ENCODE peak calls at places on chromosomes 5 and 9, in ten cellular contexts. W, E, N, P, T, R, X, V, Q and S are unnamed samples.

GRCh38 chr9:71004196-71004595 is 117.2 kb downstream of the TRPM3 start:
- DNase-seq in W (no peak), E (no peak), N (no peak), P (peak), T (no peak), R (no peak), X (peak), V (no peak), Q (no peak), S (no peak)

GRCh38 chr5:83721878-83722779 is 1.5 kb upstream of the HAPLN1 start:
- DNase-seq in W (peak), E (peak), N (peak), P (peak), T (no peak), R (peak), X (no peak), V (peak), Q (peak), S (peak)

GRCh38 chr9:129140397-129141065 is 29.3 kb downstream of the PTPA start:
- DNase-seq in W (peak), E (peak), N (peak), P (peak), T (no peak), R (peak), X (peak), V (peak), Q (peak), S (peak)

GRCh38 chr5:71830626-71831539 is 111.8 kb downstream of the CARTPT start:
- DNase-seq in W (peak), E (no peak), N (no peak), P (no peak), T (no peak), R (peak), X (peak), V (peak), Q (no peak), S (no peak)

GRCh38 chr9:137913132-137913531 is 35.5 kb downstream of the CACNA1B start:
- DNase-seq in W (no peak), E (no peak), N (no peak), P (no peak), T (no peak), R (no peak), X (no peak), V (no peak), Q (no peak), S (no peak)

GRCh38 chr9:77764894-77765780 is 117.0 kb upstream of the GNA14 start:
- DNase-seq in W (peak), E (no peak), N (no peak), P (peak), T (no peak), R (peak), X (peak), V (peak), Q (no peak), S (no peak)

GRCh38 chr5:16456103-16456832 is 9.3 kb downstream of the ZNF622 start:
- DNase-seq in W (peak), E (no peak), N (peak), P (peak), T (peak), R (peak), X (peak), V (no peak), Q (peak), S (peak)

GRCh38 chr9:6538666-6539071 is 106.9 kb downstream of the GLDC start:
- DNase-seq in W (no peak), E (no peak), N (no peak), P (no peak), T (no peak), R (peak), X (peak), V (peak), Q (no peak), S (no peak)

GRCh38 chr9:38079410-38080105 is 10.5 kb upstream of the SHB start:
- DNase-seq in W (no peak), E (no peak), N (no peak), P (no peak), T (no peak), R (no peak), X (peak), V (no peak), Q (no peak), S (no peak)

GRCh38 chr9:19146441-19146840 is 19.1 kb upstream of the PLIN2 start:
- DNase-seq in W (no peak), E (no peak), N (no peak), P (no peak), T (no peak), R (peak), X (no peak), V (no peak), Q (no peak), S (no peak)

GRCh38 chr5:867300-867699 is 16.5 kb upstream of the ZDHHC11 start:
- DNase-seq in W (peak), E (peak), N (no peak), P (no peak), T (no peak), R (no peak), X (no peak), V (no peak), Q (no peak), S (no peak)

GRCh38 chr5:141369994-141370848 is at the start of gene PCDHGB3:
- DNase-seq in W (peak), E (peak), N (peak), P (no peak), T (no peak), R (peak), X (peak), V (peak), Q (no peak), S (peak)

GRCh38 chr9:118444403-118444802 is 740.2 kb downstream of the TLR4 start:
- DNase-seq in W (no peak), E (no peak), N (no peak), P (no peak), T (no peak), R (no peak), X (no peak), V (no peak), Q (no peak), S (no peak)

GRCh38 chr5:14513266-14513665 is 68.3 kb upstream of the OTULINL start:
- DNase-seq in W (peak), E (peak), N (no peak), P (peak), T (no peak), R (no peak), X (no peak), V (no peak), Q (no peak), S (no peak)

GRCh38 chr9:130313103-130313858 is 47.7 kb downstream of the HMCN2 start:
- DNase-seq in W (no peak), E (no peak), N (no peak), P (no peak), T (no peak), R (no peak), X (no peak), V (no peak), Q (no peak), S (no peak)

GRCh38 chr9:134909511-134910105 is 8.1 kb downstream of the FCN1 start:
- DNase-seq in W (no peak), E (no peak), N (no peak), P (no peak), T (no peak), R (no peak), X (no peak), V (peak), Q (no peak), S (no peak)

GRCh38 chr5:94746731-94747124 is 128.3 kb downstream of the SLF1 start:
- DNase-seq in W (no peak), E (no peak), N (peak), P (no peak), T (no peak), R (peak), X (peak), V (no peak), Q (no peak), S (no peak)

GRCh38 chr5:108650997-108651396 is 96.7 kb upstream of the FER start:
- DNase-seq in W (no peak), E (no peak), N (no peak), P (no peak), T (no peak), R (peak), X (peak), V (peak), Q (no peak), S (no peak)

GRCh38 chr9:14189578-14189977 is 124.4 kb downstream of the NFIB start:
- DNase-seq in W (no peak), E (no peak), N (no peak), P (no peak), T (no peak), R (no peak), X (no peak), V (no peak), Q (no peak), S (no peak)

GRCh38 chr9:89940625-89941024 is 335.8 kb downstream of the GADD45G start:
- DNase-seq in W (no peak), E (no peak), N (no peak), P (no peak), T (no peak), R (no peak), X (peak), V (no peak), Q (no peak), S (no peak)

GRCh38 chr9:134682651-134683364 is 41.2 kb downstream of the COL5A1 start:
- DNase-seq in W (no peak), E (no peak), N (no peak), P (no peak), T (no peak), R (no peak), X (no peak), V (peak), Q (no peak), S (no peak)

DNA sequence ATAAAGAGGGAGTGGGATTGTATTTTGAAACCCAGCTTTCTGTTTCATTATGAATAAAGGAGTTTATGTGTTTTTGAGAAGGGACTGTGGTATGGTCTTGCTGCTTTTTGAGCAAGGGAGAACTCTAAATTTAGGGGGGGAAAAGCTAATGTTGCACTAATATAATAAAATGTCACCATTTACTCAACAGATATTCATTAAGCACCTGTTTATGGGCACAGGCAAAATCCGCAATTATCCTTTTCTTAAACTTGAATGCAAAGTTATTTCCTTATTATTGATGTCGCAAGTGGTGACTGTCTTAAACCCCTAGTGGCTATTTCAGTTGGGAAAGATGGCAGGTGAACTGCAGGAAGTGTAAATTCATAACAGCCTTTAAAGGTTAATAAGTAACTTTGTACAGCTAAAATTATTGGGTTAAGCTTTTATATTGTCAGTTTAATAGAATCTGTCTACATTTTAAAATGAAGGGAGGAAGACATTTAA is 1.5 kb downstream of the CDC42SE2 start:
- DNase-seq in W (peak), E (no peak), N (peak), P (no peak), T (no peak), R (peak), X (peak), V (no peak), Q (no peak), S (no peak)
- TF ChIP-seq CTCF in W (peak), E (no peak), N (no peak), P (peak), T (peak), R (peak), X (peak), V (peak), Q (peak), S (peak)

GRCh38 chr5:139757727-139758509 is 37.7 kb upstream of the PSD2 start:
- DNase-seq in W (no peak), E (no peak), N (no peak), P (no peak), T (no peak), R (no peak), X (no peak), V (peak), Q (no peak), S (no peak)
- TF ChIP-seq CTCF in W (no peak), E (no peak), N (no peak), P (no peak), T (no peak), R (no peak), X (no peak), V (no peak), Q (no peak), S (no peak)

DNA sequence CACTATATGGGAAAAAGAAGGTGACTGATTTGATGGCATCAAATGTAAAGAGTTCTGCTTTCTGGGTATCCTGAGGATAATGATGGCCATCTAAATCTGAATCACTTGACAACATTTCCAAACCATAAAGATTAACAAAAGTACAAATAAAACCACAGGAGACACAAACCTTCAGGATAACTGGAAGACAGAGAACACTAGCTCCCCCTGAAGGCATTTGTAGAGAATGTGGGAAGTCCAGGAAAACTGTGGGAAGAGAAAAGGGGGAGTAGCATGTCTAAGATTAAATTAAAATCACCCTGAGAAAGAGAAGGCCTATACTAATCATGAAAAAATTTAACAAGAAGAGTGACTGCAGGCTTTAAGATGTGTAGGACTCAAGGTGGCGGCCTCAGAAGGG is 116.2 kb downstream of the PRELID2 start:
- DNase-seq in W (peak), E (no peak), N (no peak), P (peak), T (no peak), R (peak), X (peak), V (no peak), Q (no peak), S (no peak)
- TF ChIP-seq CTCF in W (peak), E (no peak), N (no peak), P (peak), T (peak), R (peak), X (peak), V (peak), Q (peak), S (no peak)

GRCh38 chr5:145811834-145812625 is 23.1 kb downstream of the PRELID2 start:
- DNase-seq in W (peak), E (no peak), N (no peak), P (peak), T (no peak), R (peak), X (peak), V (peak), Q (no peak), S (no peak)
- TF ChIP-seq CTCF in W (peak), E (no peak), N (no peak), P (peak), T (peak), R (peak), X (peak), V (peak), Q (peak), S (no peak)

GRCh38 chr9:133361507-133362092 is 5.2 kb downstream of the SURF2 start:
- DNase-seq in W (no peak), E (no peak), N (no peak), P (no peak), T (no peak), R (no peak), X (no peak), V (peak), Q (no peak), S (no peak)

GRCh38 chr9:133362359-133363044 is 6.2 kb downstream of the SURF2 start:
- DNase-seq in W (no peak), E (no peak), N (no peak), P (no peak), T (no peak), R (peak), X (peak), V (no peak), Q (no peak), S (no peak)

GRCh38 chr9:133360400-133361393 is 4.3 kb downstream of the SURF2 start:
- DNase-seq in W (no peak), E (no peak), N (no peak), P (no peak), T (no peak), R (no peak), X (no peak), V (peak), Q (no peak), S (peak)

GRCh38 chr9:133357656-133358055 is 1.3 kb downstream of the SURF2 start:
- DNase-seq in W (no peak), E (no peak), N (no peak), P (no peak), T (no peak), R (no peak), X (no peak), V (no peak), Q (no peak), S (no peak)

DNA sequence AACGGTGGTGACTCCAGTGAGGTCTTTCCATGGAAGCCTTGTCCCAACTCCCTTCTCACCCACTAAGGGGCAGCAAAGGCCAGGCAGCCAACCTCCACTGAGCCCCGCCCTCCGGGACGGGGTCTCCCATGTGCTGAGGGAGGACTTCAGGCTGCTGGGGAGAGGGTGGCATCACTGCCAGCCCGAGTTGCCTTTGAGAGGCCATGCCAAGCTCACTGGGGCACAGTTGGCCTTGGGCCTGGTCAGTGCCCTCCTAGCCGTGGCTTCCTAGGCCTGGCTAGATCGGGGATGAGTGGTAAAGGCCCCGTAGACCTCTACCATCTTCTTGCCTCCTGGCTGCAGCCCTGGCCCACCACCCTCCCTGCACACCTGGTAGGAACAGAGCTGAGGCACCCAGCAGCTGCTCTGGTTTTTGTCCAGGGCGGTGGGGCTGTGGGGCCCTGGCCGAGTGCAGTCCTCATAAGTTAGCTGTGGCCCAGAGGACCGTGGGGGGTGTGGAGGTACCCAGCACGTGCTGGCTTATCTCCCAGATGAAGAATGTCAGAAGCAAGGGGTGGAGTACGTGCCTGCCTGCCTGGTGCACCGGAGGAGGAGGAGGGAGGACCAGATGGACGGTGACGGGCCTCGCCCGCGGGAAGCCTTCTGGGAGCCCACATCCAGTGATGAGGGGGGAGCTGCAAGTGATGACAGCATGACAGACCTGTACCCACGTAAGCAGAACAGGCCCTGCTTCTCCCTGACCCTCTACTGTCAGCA is 3.2 kb downstream of the SURF2 start:
- DNase-seq in W (peak), E (peak), N (no peak), P (peak), T (no peak), R (no peak), X (peak), V (peak), Q (no peak), S (peak)
- TF ChIP-seq CTCF in W (peak), E (no peak), N (peak), P (peak), T (peak), R (peak), X (no peak), V (peak), Q (peak), S (peak)

DNA sequence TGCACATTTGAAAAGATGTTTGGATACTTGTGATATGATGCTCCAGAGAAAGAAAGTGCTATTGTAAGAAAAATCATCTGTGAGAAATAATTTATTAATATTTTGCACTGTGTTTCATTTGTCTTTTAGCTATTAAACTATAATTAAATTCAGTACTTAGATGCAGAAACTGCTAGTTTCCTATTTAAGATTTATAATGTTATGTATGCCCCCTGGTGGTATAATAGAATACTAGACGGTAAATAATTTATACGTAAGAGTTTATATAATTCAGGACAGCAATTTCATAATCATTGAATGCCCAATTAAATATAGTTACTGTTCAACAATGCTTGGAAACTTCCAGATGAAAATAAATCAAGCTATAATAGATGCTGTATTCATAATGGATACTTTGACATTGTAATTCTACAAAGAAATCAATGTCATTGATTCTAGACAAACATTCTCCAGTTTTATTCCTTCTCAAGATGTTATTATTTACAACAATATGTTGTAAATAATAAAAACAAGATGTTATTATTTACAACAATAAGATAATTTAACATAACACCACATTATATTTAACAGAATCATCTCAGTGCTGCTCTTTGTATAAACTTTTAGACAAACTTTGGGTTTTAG is 101.0 kb downstream of the TMEM232 start:
- DNase-seq in W (peak), E (no peak), N (no peak), P (peak), T (no peak), R (peak), X (peak), V (peak), Q (no peak), S (no peak)
- TF ChIP-seq CTCF in W (peak), E (peak), N (no peak), P (peak), T (peak), R (peak), X (no peak), V (peak), Q (peak), S (peak)